ENCODE peak calls at places on chromosomes 1 and 21, in ten cellular contexts. O is NB4, X is LoVo, G is NCI-H345, U is H7, D is kidney tubule cell, T is lung, Q is stromal cell of bone marrow, C is substantia nigra, J is EH. E is an unnamed sample.

GRCh38 chr1:116001739-116002487 is 25.6 kb downstream of the SLC22A15 start:
- DNase-seq in O (no peak), X (no peak), G (no peak), U (no peak), D (peak; percentile 62), T (no peak), Q (no peak), C (no peak), J (peak; percentile 58), E (no peak)

GRCh38 chr1:24142546-24143431 is at the start of gene IL22RA1:
- DNase-seq in O (no peak), X (peak; percentile 89), G (no peak), U (no peak), D (peak; percentile 47), T (no peak), Q (no peak), C (no peak), J (peak; percentile 17), E (no peak)

GRCh38 chr1:223330462-223330861 is 33.5 kb downstream of the SUSD4 start:
- DNase-seq in O (no peak), X (no peak), G (no peak), U (no peak), D (no peak), T (no peak), Q (no peak), C (no peak), J (no peak), E (no peak)

GRCh38 chr1:245142171-245142798 is 12.5 kb upstream of the KIF26B start:
- DNase-seq in O (no peak), X (no peak), G (no peak), U (no peak), D (no peak), T (no peak), Q (no peak), C (no peak), J (no peak), E (no peak)

GRCh38 chr1:117599286-117599685 is 6.6 kb upstream of the TENT5C start:
- DNase-seq in O (no peak), X (no peak), G (no peak), U (no peak), D (no peak), T (no peak), Q (no peak), C (no peak), J (no peak), E (no peak)

GRCh38 chr1:176058686-176059085 is 148.4 kb downstream of the COP1 start:
- DNase-seq in O (no peak), X (no peak), G (no peak), U (peak; percentile 12), D (no peak), T (no peak), Q (no peak), C (no peak), J (no peak), E (no peak)

GRCh38 chr1:211352985-211353515 is 26.4 kb downstream of the TRAF5 start:
- DNase-seq in O (peak; percentile 44), X (peak; percentile 37), G (peak; percentile 34), U (peak; percentile 65), D (peak; percentile 74), T (peak; percentile 61), Q (no peak), C (no peak), J (peak; percentile 34), E (no peak)

GRCh38 chr1:150511985-150512660 is 3.4 kb upstream of the FALEC start:
- DNase-seq in O (no peak), X (no peak), G (no peak), U (no peak), D (no peak), T (no peak), Q (no peak), C (no peak), J (no peak), E (no peak)

GRCh38 chr21:44845418-44846200 is 27.7 kb upstream of the SUMO3 start:
- DNase-seq in O (peak; percentile 92), X (peak; percentile 52), G (peak; percentile 64), U (peak; percentile 98), D (peak; percentile 57), T (peak; percentile 64), Q (no peak), C (no peak), J (peak; percentile 61), E (peak; percentile 26)

GRCh38 chr1:107433635-107434378 is 293.0 kb downstream of the NTNG1 start:
- DNase-seq in O (no peak), X (no peak), G (no peak), U (no peak), D (no peak), T (no peak), Q (no peak), C (no peak), J (no peak), E (no peak)

GRCh38 chr1:234582626-234583354 is 27.2 kb downstream of the IRF2BP2 start:
- DNase-seq in O (no peak), X (no peak), G (no peak), U (no peak), D (no peak), T (no peak), Q (no peak), C (no peak), J (no peak), E (no peak)

GRCh38 chr1:17653728-17654351 is 101.3 kb upstream of the ACTL8 start:
- DNase-seq in O (peak; percentile 47), X (no peak), G (peak; percentile 26), U (peak; percentile 93), D (peak; percentile 46), T (no peak), Q (no peak), C (peak; percentile 6), J (peak; percentile 55), E (no peak)